ENCODE peak calls at places on chromosome 4, in six cellular contexts. B, U, H, I, R and Z are unnamed samples.

GRCh38 chr4:18292411-18292810 is 270.9 kb upstream of the LCORL start:
- DNase-seq in B (no peak), U (no peak), H (no peak), I (no peak), R (no peak), Z (no peak)

GRCh38 chr4:182454440-182455013 is 211.3 kb downstream of the TENM3 start:
- DNase-seq in B (no peak), U (no peak), H (no peak), I (no peak), R (no peak), Z (no peak)

GRCh38 chr4:122827899-122828601 is 1.4 kb downstream of the FGF2 start:
- DNase-seq in B (peak; percentile 64), U (peak; percentile 60), H (no peak), I (no peak), R (peak; percentile 86), Z (peak; percentile 83)

GRCh38 chr4:127732623-127733199 is 2.5 kb downstream of the SLC25A31 start:
- DNase-seq in B (no peak), U (no peak), H (no peak), I (peak; percentile 12), R (peak; percentile 61), Z (no peak)

GRCh38 chr4:4334798-4335520 is 44.9 kb downstream of the ZBTB49 start:
- DNase-seq in B (no peak), U (peak; percentile 74), H (peak; percentile 85), I (peak; percentile 57), R (peak; percentile 58), Z (peak; percentile 76)

GRCh38 chr4:7234355-7235029 is 42.2 kb downstream of the SORCS2 start:
- DNase-seq in B (no peak), U (no peak), H (no peak), I (no peak), R (no peak), Z (no peak)

GRCh38 chr4:173211838-173212237 is 43.2 kb downstream of the GALNT7 start:
- DNase-seq in B (no peak), U (no peak), H (no peak), I (no peak), R (peak; percentile 54), Z (no peak)

GRCh38 chr4:39716356-39716755 is 18.4 kb downstream of the UBE2K start:
- DNase-seq in B (no peak), U (no peak), H (no peak), I (no peak), R (no peak), Z (no peak)

GRCh38 chr4:73875401-73875800 is 6.2 kb downstream of the CXCL1 start:
- DNase-seq in B (no peak), U (no peak), H (no peak), I (no peak), R (no peak), Z (no peak)